ENCODE peak calls at places on chromosomes 16 and 17, in nine cellular contexts. E, K, G, F, A, D, J, H and P are unnamed samples.

GRCh38 chr17:77875051-77875780 is 83.3 kb upstream of the TNRC6C start:
- DNase-seq in E (no peak), K (no peak), G (no peak), F (no peak), A (peak), D (peak), J (no peak), H (no peak), P (no peak)

GRCh38 chr16:23206986-23207385 is 24.4 kb downstream of the SCNN1G start:
- DNase-seq in E (no peak), K (peak), G (no peak), F (no peak), A (no peak), D (no peak), J (no peak), H (no peak), P (no peak)

GRCh38 chr17:8087075-8087941 is at the start of gene ALOX12B:
- DNase-seq in E (no peak), K (no peak), G (no peak), F (no peak), A (no peak), D (no peak), J (no peak), H (no peak), P (no peak)

GRCh38 chr17:80182845-80183223 is 13.0 kb downstream of the CARD14 start:
- DNase-seq in E (no peak), K (no peak), G (no peak), F (no peak), A (no peak), D (no peak), J (no peak), H (no peak), P (no peak)

GRCh38 chr16:62036101-62036806 is at the start of gene CDH8:
- DNase-seq in E (no peak), K (no peak), G (no peak), F (peak), A (no peak), D (no peak), J (no peak), H (peak), P (peak)

GRCh38 chr16:12341966-12342365 is 365.4 kb downstream of the SNX29 start:
- DNase-seq in E (no peak), K (no peak), G (no peak), F (no peak), A (no peak), D (peak), J (no peak), H (no peak), P (no peak)

GRCh38 chr16:89971495-89972243 is 23.1 kb downstream of the DEF8 start:
- DNase-seq in E (no peak), K (no peak), G (no peak), F (peak), A (no peak), D (no peak), J (no peak), H (no peak), P (peak)

GRCh38 chr17:45942284-45942683 is 47.9 kb downstream of the MAPT start:
- DNase-seq in E (peak), K (peak), G (no peak), F (no peak), A (peak), D (no peak), J (no peak), H (peak), P (peak)

GRCh38 chr17:44787271-44787940 is 28.6 kb downstream of the ADAM11 start:
- DNase-seq in E (no peak), K (no peak), G (no peak), F (no peak), A (no peak), D (no peak), J (no peak), H (no peak), P (peak)

GRCh38 chr16:47142469-47143328 is 1.0 kb downstream of the NETO2 start:
- DNase-seq in E (no peak), K (no peak), G (no peak), F (no peak), A (peak), D (peak), J (peak), H (peak), P (peak)

GRCh38 chr17:78853926-78854394 is 13.3 kb upstream of the USP36 start:
- DNase-seq in E (no peak), K (no peak), G (no peak), F (no peak), A (no peak), D (no peak), J (no peak), H (no peak), P (no peak)

GRCh38 chr17:68777243-68777855 is 176.2 kb upstream of the FAM20A start:
- DNase-seq in E (no peak), K (peak), G (no peak), F (peak), A (peak), D (peak), J (peak), H (no peak), P (peak)

GRCh38 chr16:78761427-78761826 is 662.0 kb downstream of the WWOX start:
- DNase-seq in E (no peak), K (no peak), G (no peak), F (no peak), A (no peak), D (no peak), J (peak), H (no peak), P (no peak)

GRCh38 chr17:8896641-8897635 is 29.5 kb upstream of the PIK3R6 start:
- DNase-seq in E (no peak), K (no peak), G (no peak), F (no peak), A (no peak), D (no peak), J (no peak), H (peak), P (no peak)

GRCh38 chr17:67491009-67491677 is 114.1 kb downstream of the PITPNC1 start:
- DNase-seq in E (peak), K (peak), G (no peak), F (no peak), A (peak), D (peak), J (no peak), H (peak), P (peak)